ENCODE peak calls at places on chromosomes 4 and X, in ten cellular contexts. Q is DND-41, V is stomach, K is fibroblast of mammary gland, A is left ventricle myocardium inferior, F is heart right ventricle, L is tibial artery, B is GM12865, Y is bronchial epithelial cell, T is upper lobe of left lung. S is an unnamed sample.

GRCh38 chrX:149950681-149951080 is 12.4 kb upstream of the EOLA2 start:
- DNase-seq in B (peak), A (no peak), K (peak), V (no peak), Q (peak), T (no peak), F (no peak), L (no peak), Y (peak), S (peak)

GRCh38 chrX:154021131-154021611 is 1.5 kb upstream of the IRAK1 start:
- DNase-seq in V (no peak), Y (peak), T (no peak), F (no peak), A (no peak), Q (no peak), K (peak), B (peak), L (no peak), S (no peak)

GRCh38 chr4:140092094-140092820 is 61.7 kb downstream of the MAML3 start:
- DNase-seq in L (peak), A (peak), Y (no peak), B (no peak), V (peak), Q (peak), K (no peak), F (peak), T (peak), S (no peak)

GRCh38 chr4:71011451-71011850 is 18.0 kb downstream of the DCK start:
- DNase-seq in F (no peak), Y (no peak), Q (no peak), K (no peak), V (no peak), A (no peak), B (no peak), L (no peak), T (no peak), S (no peak)

GRCh38 chr4:52657630-52658501 is 1.2 kb downstream of the USP46 start:
- DNase-seq in Q (no peak), T (peak), L (no peak), Y (peak), K (peak), A (no peak), F (no peak), B (no peak), V (peak), S (no peak)

GRCh38 chr4:53197760-53198150 is 168.1 kb downstream of the SCFD2 start:
- DNase-seq in F (no peak), T (no peak), Q (no peak), K (no peak), L (no peak), A (no peak), V (no peak), Y (no peak), B (no peak), S (no peak)

GRCh38 chr4:25129926-25130325 is 30.3 kb downstream of the SEPSECS start:
- DNase-seq in F (no peak), Q (no peak), K (no peak), T (no peak), Y (no peak), B (no peak), V (no peak), A (no peak), L (no peak), S (peak)

GRCh38 chrX:29666361-29666760 is 549.0 kb upstream of the MAGEB2 start:
- DNase-seq in K (peak), B (no peak), A (no peak), Q (no peak), L (no peak), F (no peak), T (no peak), Y (no peak), V (no peak), S (peak)

GRCh38 chr4:7941111-7942018 is 1.7 kb upstream of the AFAP1 start:
- DNase-seq in B (no peak), Y (peak), Q (no peak), T (no peak), K (peak), L (no peak), A (no peak), V (no peak), F (no peak), S (no peak)

GRCh38 chr4:140170299-140170698 is 16.3 kb upstream of the MAML3 start:
- DNase-seq in L (no peak), F (no peak), K (no peak), Y (no peak), B (no peak), V (no peak), T (no peak), A (no peak), Q (no peak), S (no peak)

GRCh38 chr4:125041372-125041930 is 273.3 kb upstream of the FAT4 start:
- DNase-seq in F (no peak), K (no peak), L (no peak), Y (peak), B (no peak), Q (no peak), T (no peak), V (no peak), A (no peak), S (no peak)

GRCh38 chr4:153781717-153782416 is 7.0 kb downstream of the SFRP2 start:
- DNase-seq in A (no peak), F (no peak), L (no peak), K (peak), Y (peak), B (no peak), Q (no peak), V (no peak), T (no peak), S (peak)

GRCh38 chrX:13750204-13750603 is 15.7 kb downstream of the OFD1 start:
- DNase-seq in L (no peak), V (no peak), Q (no peak), T (no peak), Y (peak), F (no peak), B (peak), A (no peak), K (peak), S (peak)

GRCh38 chrX:136666088-136666487 is 18.1 kb downstream of the CD40LG start:
- DNase-seq in L (no peak), T (no peak), B (peak), Y (no peak), Q (no peak), F (no peak), A (no peak), V (no peak), K (no peak), S (no peak)

GRCh38 chrX:49915352-49916222 is 6.8 kb upstream of the CLCN5 start:
- DNase-seq in K (peak), F (no peak), B (peak), T (no peak), Q (peak), V (peak), Y (peak), A (no peak), L (peak), S (peak)

GRCh38 chrX:9873952-9874351 is 87.7 kb downstream of the SHROOM2 start:
- DNase-seq in T (no peak), K (no peak), Y (peak), A (no peak), Q (peak), F (no peak), L (peak), B (peak), V (peak), S (no peak)

GRCh38 chrX:133454525-133455323 is 39.4 kb upstream of the GPC4 start:
- DNase-seq in V (no peak), F (no peak), L (no peak), Y (no peak), Q (no peak), K (no peak), T (no peak), A (no peak), B (no peak), S (no peak)

GRCh38 chrX:135530097-135530496 is 9.6 kb downstream of the INTS6L start:
- DNase-seq in Y (no peak), V (no peak), L (no peak), A (no peak), K (no peak), F (no peak), Q (no peak), B (no peak), T (no peak), S (no peak)

GRCh38 chrX:1657367-1658082 is 42.7 kb downstream of the ASMT start:
- DNase-seq in B (peak), A (no peak), L (no peak), F (no peak), K (peak), T (peak), Q (no peak), V (no peak), Y (peak), S (no peak)

GRCh38 chrX:122943918-122944317 is 240.2 kb upstream of the GRIA3 start:
- DNase-seq in F (no peak), L (no peak), Y (peak), T (no peak), A (no peak), B (no peak), K (peak), Q (no peak), V (no peak), S (peak)

GRCh38 chrX:14043209-14043608 is 13.5 kb upstream of the GEMIN8 start:
- DNase-seq in F (no peak), T (no peak), L (no peak), K (no peak), B (no peak), Y (no peak), Q (no peak), V (no peak), A (no peak), S (no peak)

GRCh38 chr4:181661090-181661489 is 582.1 kb upstream of the TENM3 start:
- DNase-seq in L (no peak), A (no peak), Q (no peak), K (peak), F (no peak), B (no peak), Y (peak), V (no peak), T (no peak), S (peak)

GRCh38 chrX:112048707-112049106 is 33.9 kb downstream of the TRPC5 start:
- DNase-seq in L (no peak), Y (no peak), Q (no peak), B (no peak), T (no peak), F (no peak), K (no peak), V (no peak), A (no peak), S (no peak)
- TF ChIP-seq CTCF in L (no peak), Y (no peak), Q (no peak), B (no peak), T (no peak), F (no peak), K (no peak), V (no peak), A (no peak), S (no peak)

GRCh38 chr4:184447664-184448063 is 26.7 kb downstream of the IRF2 start:
- DNase-seq in A (no peak), K (no peak), L (no peak), B (no peak), V (no peak), Y (peak), T (no peak), F (no peak), Q (no peak), S (no peak)
- H3K4me3 ChIP-seq in A (peak), K (no peak), L (no peak), B (no peak), V (no peak), Y (no peak), T (no peak), F (no peak), Q (no peak), S (no peak)

DNA sequence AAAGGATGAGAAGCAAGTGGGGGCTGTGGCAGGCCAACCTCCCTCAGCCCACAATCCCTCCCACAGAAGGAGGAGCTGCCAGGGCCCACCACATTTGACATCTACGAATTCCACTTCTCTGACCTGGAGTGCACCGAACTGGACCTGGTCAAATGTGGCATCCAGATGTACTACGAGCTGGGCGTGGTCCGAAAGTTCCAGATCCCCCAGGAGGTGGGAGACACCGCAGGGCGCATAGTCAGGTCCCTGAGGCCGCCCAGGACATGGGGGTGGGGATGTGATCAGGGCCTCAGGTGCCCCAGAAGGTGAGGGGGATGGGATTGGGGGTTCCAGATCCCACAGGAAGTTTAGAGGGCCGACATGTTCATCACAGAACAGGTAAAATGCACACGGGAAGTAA is 13.7 kb downstream of the ATP5ME start:
- DNase-seq in L (no peak), Q (no peak), F (no peak), A (no peak), B (no peak), K (no peak), T (no peak), Y (no peak), V (no peak), S (no peak)
- TF ChIP-seq CTCF in L (no peak), Q (no peak), F (no peak), A (no peak), B (no peak), K (no peak), T (no peak), Y (no peak), V (no peak), S (no peak)

GRCh38 chr4:160233141-160233540 is 1130.3 kb downstream of the RAPGEF2 start:
- DNase-seq in B (no peak), F (no peak), Y (peak), K (no peak), T (no peak), V (no peak), L (no peak), A (no peak), Q (no peak), S (no peak)

GRCh38 chr4:160238790-160239189 is 1135.9 kb downstream of the RAPGEF2 start:
- DNase-seq in L (no peak), Q (no peak), F (no peak), T (no peak), Y (no peak), V (no peak), B (no peak), K (peak), A (no peak), S (no peak)

DNA sequence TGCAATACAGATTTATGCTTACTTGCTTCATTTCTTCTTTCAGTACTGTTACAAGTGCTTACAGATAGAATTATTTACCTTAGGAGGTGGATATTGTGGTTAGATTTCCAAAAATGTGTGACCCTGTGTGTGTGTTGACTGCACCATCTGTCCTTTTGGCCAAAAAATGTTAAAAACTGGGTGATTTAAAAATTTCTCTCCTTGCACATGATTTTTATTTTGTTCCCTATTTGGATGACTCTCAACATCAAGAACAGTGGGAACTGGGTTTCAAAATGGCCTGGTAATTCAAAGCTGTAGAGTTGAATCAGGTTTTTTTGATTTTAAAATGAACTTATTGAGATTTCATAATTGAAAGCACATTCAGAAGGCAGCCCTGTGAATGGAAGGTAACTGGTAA is 1132.9 kb downstream of the RAPGEF2 start:
- DNase-seq in K (no peak), B (no peak), Y (no peak), L (no peak), Q (no peak), T (no peak), F (no peak), V (no peak), A (no peak), S (no peak)
- H3K4me3 ChIP-seq in K (no peak), B (no peak), Y (no peak), L (no peak), Q (no peak), T (no peak), F (no peak), V (no peak), A (no peak), S (no peak)

DNA sequence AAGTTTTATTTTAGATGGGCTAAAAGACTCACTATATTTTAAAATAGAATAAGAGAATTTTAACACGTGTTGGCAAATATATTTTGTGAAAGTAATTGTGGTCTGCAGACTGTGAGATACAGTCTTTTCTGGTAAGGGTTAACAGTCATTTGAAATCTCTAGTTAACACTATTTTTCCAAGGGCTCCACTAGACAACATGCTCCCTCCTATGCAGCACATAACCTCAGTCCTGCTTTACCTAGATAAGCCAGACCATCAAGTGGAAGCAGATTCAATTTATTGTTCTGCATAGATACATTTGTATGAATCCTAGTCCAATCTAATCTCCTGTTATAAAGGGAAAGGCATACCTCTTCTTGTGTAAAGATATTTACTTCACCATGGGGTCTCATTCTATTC is 133.2 kb upstream of the CT83 start:
- DNase-seq in T (no peak), F (no peak), V (no peak), Q (no peak), A (no peak), K (no peak), B (no peak), Y (no peak), L (no peak), S (no peak)
- TF ChIP-seq CTCF in T (no peak), F (no peak), V (no peak), Q (no peak), A (no peak), K (no peak), B (no peak), Y (no peak), L (no peak), S (no peak)

S was measured in astrocyte of the cerebellum.